ENCODE peak calls at places on chromosomes 5 and 9, in four cellular contexts. O is Peyer's patch; E is stimulated activated CD4-positive, alpha-beta T cell treated with anti-CD3 and anti-CD28 coated beads, Interleukin-4, amount 100 ng/mL, for 48 hours; R is GM23338. C is an unnamed sample.

GRCh38 chr5:10540036-10540544 is 23.8 kb upstream of the ANKRD33B start:
- DNase-seq in O (no peak), E (no peak), R (no peak), C (no peak)

GRCh38 chr9:37730840-37731239 is 22.8 kb upstream of the TRMT10B start:
- DNase-seq in O (no peak), E (no peak), R (no peak), C (no peak)

GRCh38 chr5:43281840-43282658 is 31.2 kb downstream of the HMGCS1 start:
- DNase-seq in O (no peak), E (no peak), R (no peak), C (no peak)

GRCh38 chr5:158769702-158770101 is 330.0 kb downstream of the EBF1 start:
- DNase-seq in O (no peak), E (no peak), R (no peak), C (no peak)

GRCh38 chr5:119302916-119303897 is 52.6 kb upstream of the TNFAIP8 start:
- DNase-seq in O (no peak), E (no peak), R (no peak), C (no peak)

GRCh38 chr5:127011151-127011550 is 19.2 kb downstream of the MARCHF3 start:
- DNase-seq in O (no peak), E (no peak), R (no peak), C (no peak)

GRCh38 chr9:98075332-98075805 is 18.8 kb downstream of the NANS start:
- DNase-seq in O (no peak), E (no peak), R (peak), C (no peak)

GRCh38 chr5:10518352-10518751 is 45.5 kb upstream of the ANKRD33B start:
- DNase-seq in O (no peak), E (no peak), R (no peak), C (no peak)

GRCh38 chr9:1222511-1222910 is 172.4 kb downstream of the DMRT2 start:
- DNase-seq in O (no peak), E (no peak), R (no peak), C (no peak)

GRCh38 chr9:99398241-99398640 is 176.2 kb downstream of the SEC61B start:
- DNase-seq in O (no peak), E (no peak), R (no peak), C (no peak)

GRCh38 chr9:4691794-4692193 is 12.4 kb downstream of the CDC37L1 start:
- DNase-seq in O (no peak), E (no peak), R (no peak), C (no peak)

GRCh38 chr5:151682751-151683331 is 3.9 kb downstream of the SPARC start:
- DNase-seq in O (no peak), E (no peak), R (no peak), C (no peak)

GRCh38 chr5:133806847-133807246 is 161.6 kb downstream of the C5orf15 start:
- DNase-seq in O (no peak), E (no peak), R (peak), C (no peak)

GRCh38 chr9:126700296-126700695 is 86.6 kb downstream of the LMX1B start:
- DNase-seq in O (no peak), E (no peak), R (no peak), C (no peak)

GRCh38 chr9:35748858-35749514 is at the start of the genes GBA2 and RGP1:
- DNase-seq in O (peak), E (peak), R (peak), C (peak)

GRCh38 chr9:99859395-99859980 is 37.8 kb downstream of the NR4A3 start:
- DNase-seq in O (no peak), E (no peak), R (peak), C (no peak)

GRCh38 chr5:159342838-159343237 is 12.6 kb upstream of the IL12B start:
- DNase-seq in O (no peak), E (no peak), R (no peak), C (no peak)